ENCODE peak calls at places on chromosome 12, in six cellular contexts. J is transverse colon, S is AG10803, N is WERI-Rb-1, C is IMR-90, G is bronchial epithelial cell. W is an unnamed sample.

GRCh38 chr12:51012570-51013236 is 13.5 kb downstream of the SLC11A2 start:
- DNase-seq in J (no peak), S (no peak), N (no peak), C (no peak), G (no peak), W (no peak)

GRCh38 chr12:121626853-121627623 is 708 bp downstream of the ORAI1 start:
- DNase-seq in J (peak), S (peak), N (peak), C (peak), G (peak), W (peak)

GRCh38 chr12:93737457-93738198 is 60.5 kb downstream of the CRADD start:
- DNase-seq in J (no peak), S (no peak), N (no peak), C (no peak), G (no peak), W (no peak)

GRCh38 chr12:111780615-111781014 is 13.9 kb downstream of the ALDH2 start:
- DNase-seq in J (peak), S (no peak), N (no peak), C (no peak), G (peak), W (peak)

GRCh38 chr12:19630536-19630935 is 191.2 kb downstream of the AEBP2 start:
- DNase-seq in J (no peak), S (no peak), N (no peak), C (no peak), G (no peak), W (no peak)

GRCh38 chr12:47249082-47249481 is 169.3 kb upstream of the AMIGO2 start:
- DNase-seq in J (no peak), S (no peak), N (no peak), C (no peak), G (peak), W (no peak)

GRCh38 chr12:96044017-96044985 is 8.9 kb upstream of the LTA4H start:
- DNase-seq in J (no peak), S (peak), N (no peak), C (peak), G (peak), W (no peak)

GRCh38 chr12:64801381-64801780 is 23.1 kb upstream of the TBC1D30 start:
- DNase-seq in J (no peak), S (no peak), N (no peak), C (no peak), G (no peak), W (no peak)

GRCh38 chr12:75908961-75909699 is 122.4 kb downstream of the PHLDA1 start:
- DNase-seq in J (peak), S (peak), N (no peak), C (peak), G (peak), W (peak)

GRCh38 chr12:104457746-104458644 is 1.2 kb downstream of the CHST11 start:
- DNase-seq in J (peak), S (peak), N (no peak), C (no peak), G (peak), W (no peak)

GRCh38 chr12:54036620-54037359 is 3.9 kb downstream of the HOXC5 start:
- DNase-seq in J (no peak), S (peak), N (peak), C (no peak), G (peak), W (no peak)

GRCh38 chr12:112530941-112531340 is 112.2 kb downstream of the PTPN11 start:
- DNase-seq in J (no peak), S (no peak), N (no peak), C (no peak), G (no peak), W (no peak)

GRCh38 chr12:46970636-46971035 is 108.8 kb upstream of the PCED1B start:
- DNase-seq in J (no peak), S (no peak), N (no peak), C (no peak), G (no peak), W (no peak)

GRCh38 chr12:86186449-86186848 is 69.7 kb downstream of the MGAT4C start:
- DNase-seq in J (no peak), S (no peak), N (no peak), C (peak), G (peak), W (no peak)

GRCh38 chr12:130202201-130202600 is 39.9 kb downstream of the FZD10 start:
- DNase-seq in J (no peak), S (no peak), N (no peak), C (no peak), G (no peak), W (no peak)

GRCh38 chr12:115412821-115413220 is 728.8 kb upstream of the TBX3 start:
- DNase-seq in J (no peak), S (no peak), N (no peak), C (peak), G (no peak), W (no peak)

GRCh38 chr12:94801736-94802135 is 151.4 kb upstream of the TMCC3 start:
- DNase-seq in J (no peak), S (no peak), N (no peak), C (no peak), G (no peak), W (no peak)

GRCh38 chr12:47729233-47729632 is 3.9 kb upstream of the ENDOU start:
- DNase-seq in J (no peak), S (peak), N (no peak), C (peak), G (no peak), W (no peak)

GRCh38 chr12:9134981-9135628 is 19.4 kb upstream of the A2M start:
- DNase-seq in J (no peak), S (no peak), N (no peak), C (peak), G (peak), W (no peak)

GRCh38 chr12:116590561-116590960 is 31.4 kb downstream of the MAP1LC3B2 start:
- DNase-seq in J (no peak), S (no peak), N (no peak), C (no peak), G (no peak), W (no peak)

GRCh38 chr12:89529738-89530137 is 3.9 kb upstream of the POC1B start:
- DNase-seq in J (no peak), S (peak), N (no peak), C (peak), G (peak), W (no peak)

GRCh38 chr12:56808954-56809353 is 45.8 kb downstream of the HSD17B6 start:
- DNase-seq in J (no peak), S (no peak), N (no peak), C (no peak), G (peak), W (no peak)

GRCh38 chr12:49872381-49872780 is 29.5 kb upstream of the BCDIN3D start:
- DNase-seq in J (no peak), S (no peak), N (no peak), C (no peak), G (no peak), W (no peak)

GRCh38 chr12:85310456-85311076 is 30.5 kb downstream of the ALX1 start:
- DNase-seq in J (no peak), S (peak), N (no peak), C (peak), G (peak), W (no peak)

GRCh38 chr12:98465950-98466349 is 49.4 kb upstream of the TMPO start:
- DNase-seq in J (no peak), S (no peak), N (no peak), C (no peak), G (peak), W (no peak)

GRCh38 chr12:8031872-8032241 is 659 bp upstream of the FOXJ2 start:
- DNase-seq in J (no peak), S (peak), N (no peak), C (no peak), G (no peak), W (no peak)

GRCh38 chr12:132788375-132789098 is 26.9 kb upstream of the ANKLE2 start:
- DNase-seq in J (no peak), S (no peak), N (no peak), C (no peak), G (no peak), W (no peak)

GRCh38 chr12:111436266-111436665 is 30.5 kb downstream of the SH2B3 start:
- DNase-seq in J (no peak), S (no peak), N (no peak), C (no peak), G (no peak), W (no peak)

GRCh38 chr12:101828463-101829196 is 2.1 kb downstream of the GNPTAB start:
- DNase-seq in J (no peak), S (no peak), N (no peak), C (no peak), G (no peak), W (no peak)

GRCh38 chr12:15334225-15334624 is 11.9 kb downstream of the PTPRO start:
- DNase-seq in J (no peak), S (no peak), N (no peak), C (no peak), G (peak), W (no peak)

GRCh38 chr12:68364893-68365725 is 32.9 kb upstream of the MDM1 start:
- DNase-seq in J (peak), S (peak), N (no peak), C (peak), G (peak), W (peak)
- TF ChIP-seq CTCF in J (no peak), S (no peak), N (no peak), C (no peak), G (no peak), W (no peak)

DNA sequence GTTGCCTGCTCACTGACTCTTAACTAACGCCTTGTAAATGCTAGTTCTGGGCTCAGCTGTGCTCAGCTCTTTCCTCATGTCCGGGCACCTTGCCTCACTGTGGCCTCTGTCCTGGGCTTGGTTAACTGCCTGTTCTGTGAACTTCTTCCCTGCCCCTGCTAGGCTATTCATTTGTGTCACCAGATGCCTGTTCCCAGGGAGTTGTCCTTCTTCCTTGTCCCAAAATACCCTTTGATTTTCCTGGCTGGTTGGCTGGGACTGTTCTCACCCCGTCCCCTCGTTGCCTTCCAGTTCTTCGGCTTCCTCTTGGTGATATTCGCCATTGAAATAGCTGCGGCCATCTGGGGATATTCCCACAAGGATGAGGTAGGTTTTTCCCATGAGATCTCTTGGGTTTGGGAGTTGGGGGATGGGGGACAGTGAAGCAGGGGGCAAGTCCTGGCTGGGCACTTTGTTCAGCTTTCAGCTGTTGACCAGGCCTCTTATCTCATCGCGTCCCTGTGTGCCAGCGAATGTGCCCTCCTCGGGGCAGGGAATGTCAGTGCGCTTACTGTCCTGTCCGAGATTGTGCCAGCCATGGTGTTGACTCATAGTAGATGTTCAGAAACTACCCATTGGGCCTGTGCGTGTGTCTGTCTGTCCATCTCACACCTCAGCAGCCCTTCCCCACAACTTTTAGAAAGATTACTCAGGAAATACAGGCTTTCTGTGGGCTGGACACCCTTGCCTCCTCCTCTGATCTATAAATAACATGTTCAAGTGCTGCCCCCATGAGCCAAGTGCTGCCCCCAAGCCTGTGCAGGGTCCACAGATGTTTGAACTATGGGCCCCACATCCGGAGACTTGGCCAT is 33.1 kb downstream of the CD9 start:
- DNase-seq in J (peak), S (no peak), N (no peak), C (no peak), G (no peak), W (no peak)
- TF ChIP-seq CTCF in J (no peak), S (no peak), N (no peak), C (no peak), G (no peak), W (no peak)

GRCh38 chr12:65858831-65859230 is 34.5 kb downstream of the HMGA2 start:
- DNase-seq in J (no peak), S (peak), N (no peak), C (peak), G (peak), W (no peak)

GRCh38 chr12:65857875-65858274 is 33.6 kb downstream of the HMGA2 start:
- DNase-seq in J (no peak), S (no peak), N (no peak), C (no peak), G (no peak), W (no peak)

GRCh38 chr12:65859519-65859918 is 35.2 kb downstream of the HMGA2 start:
- DNase-seq in J (no peak), S (no peak), N (no peak), C (peak), G (no peak), W (no peak)

GRCh38 chr12:65856521-65856920 is 32.2 kb downstream of the HMGA2 start:
- DNase-seq in J (no peak), S (no peak), N (no peak), C (no peak), G (no peak), W (no peak)

GRCh38 chr12:65860584-65860983 is 36.3 kb downstream of the HMGA2 start:
- DNase-seq in J (no peak), S (no peak), N (no peak), C (no peak), G (no peak), W (no peak)
- TF ChIP-seq CTCF in J (no peak), S (no peak), N (no peak), C (no peak), G (no peak), W (no peak)

DNA sequence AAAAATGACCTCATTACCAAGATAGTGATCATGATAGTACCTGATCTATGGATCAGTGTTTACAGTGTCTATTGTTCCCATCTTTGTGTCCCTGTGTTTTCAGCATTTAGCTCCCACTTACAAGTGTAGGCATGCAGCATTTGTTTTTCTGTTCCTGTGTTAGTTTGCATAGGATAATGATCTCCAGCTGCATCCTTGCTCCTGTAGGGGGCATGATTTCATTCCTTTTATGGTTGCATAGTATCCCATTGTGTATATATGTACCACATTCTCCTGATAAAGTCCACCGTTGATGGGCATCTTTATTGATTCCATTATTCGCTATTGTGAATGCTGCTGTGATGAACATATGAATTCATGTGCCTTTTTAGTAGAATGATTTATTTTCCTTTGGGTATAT is 215.4 kb upstream of the NAV3 start:
- DNase-seq in J (no peak), S (no peak), N (peak), C (no peak), G (peak), W (no peak)
- TF ChIP-seq CTCF in J (no peak), S (peak), N (peak), C (peak), G (peak), W (no peak)

GRCh38 chr12:13204428-13204827 is 7.9 kb downstream of the EMP1 start:
- DNase-seq in J (no peak), S (no peak), N (no peak), C (peak), G (no peak), W (no peak)

GRCh38 chr12:13200841-13201240 is 4.3 kb downstream of the EMP1 start:
- DNase-seq in J (no peak), S (no peak), N (no peak), C (no peak), G (no peak), W (no peak)

GRCh38 chr12:13205809-13206559 is 9.5 kb downstream of the EMP1 start:
- DNase-seq in J (no peak), S (peak), N (no peak), C (peak), G (peak), W (no peak)

GRCh38 chr12:13206560-13206897 is 10.0 kb downstream of the EMP1 start:
- DNase-seq in J (no peak), S (no peak), N (no peak), C (no peak), G (no peak), W (no peak)

GRCh38 chr12:13203028-13203922 is 6.7 kb downstream of the EMP1 start:
- DNase-seq in J (peak), S (peak), N (peak), C (no peak), G (no peak), W (no peak)
- TF ChIP-seq CTCF in J (no peak), S (peak), N (peak), C (peak), G (peak), W (no peak)

DNA sequence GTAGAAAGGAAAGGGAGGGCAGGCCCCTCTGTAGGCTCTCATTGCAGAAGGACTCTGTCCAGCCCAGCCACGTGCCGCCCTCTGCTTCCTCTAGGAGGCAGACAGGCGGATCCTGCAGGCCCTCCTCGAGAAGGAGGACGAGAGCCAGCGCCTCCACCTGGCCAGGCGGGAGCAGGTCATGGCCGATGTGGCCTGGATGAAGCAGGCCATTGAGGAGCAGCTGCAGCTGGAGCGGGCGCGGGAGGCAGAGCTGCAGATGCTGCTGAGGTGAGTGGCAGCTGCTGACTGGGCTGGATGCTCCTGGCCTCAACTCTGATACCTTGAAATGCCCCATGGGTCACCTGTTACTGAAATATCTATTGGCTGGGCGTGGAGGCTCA is 10.9 kb downstream of the TCHP start:
- DNase-seq in J (no peak), S (peak), N (peak), C (peak), G (peak), W (no peak)
- TF ChIP-seq CTCF in J (no peak), S (peak), N (peak), C (peak), G (peak), W (no peak)

DNA sequence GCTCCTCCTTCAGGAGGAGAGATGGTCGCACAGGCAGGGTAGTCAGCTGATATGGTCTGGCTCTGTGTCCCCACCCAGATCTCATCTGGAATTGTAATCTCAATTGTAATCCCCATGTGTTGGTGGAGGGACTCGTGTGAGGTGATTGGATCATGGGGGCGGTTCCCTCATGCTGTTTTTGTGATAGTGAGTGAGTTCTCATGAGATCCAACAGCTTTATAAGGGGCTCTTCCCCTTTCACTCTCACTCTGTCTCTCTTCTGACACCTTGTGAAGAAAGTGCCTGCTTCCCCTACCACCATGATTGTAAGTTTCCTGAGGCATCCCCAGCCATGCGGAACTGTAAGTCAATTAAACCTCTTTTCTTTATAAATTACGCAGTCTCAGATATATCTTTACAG is 218.9 kb upstream of the TMTC1 start:
- DNase-seq in J (no peak), S (no peak), N (peak), C (no peak), G (no peak), W (no peak)
- TF ChIP-seq CTCF in J (no peak), S (no peak), N (peak), C (no peak), G (no peak), W (no peak)

GRCh38 chr12:12704593-12705230 is 8.7 kb upstream of the GPR19 start:
- DNase-seq in J (peak), S (peak), N (peak), C (peak), G (peak), W (no peak)
- TF ChIP-seq CTCF in J (peak), S (peak), N (peak), C (peak), G (peak), W (peak)

DNA sequence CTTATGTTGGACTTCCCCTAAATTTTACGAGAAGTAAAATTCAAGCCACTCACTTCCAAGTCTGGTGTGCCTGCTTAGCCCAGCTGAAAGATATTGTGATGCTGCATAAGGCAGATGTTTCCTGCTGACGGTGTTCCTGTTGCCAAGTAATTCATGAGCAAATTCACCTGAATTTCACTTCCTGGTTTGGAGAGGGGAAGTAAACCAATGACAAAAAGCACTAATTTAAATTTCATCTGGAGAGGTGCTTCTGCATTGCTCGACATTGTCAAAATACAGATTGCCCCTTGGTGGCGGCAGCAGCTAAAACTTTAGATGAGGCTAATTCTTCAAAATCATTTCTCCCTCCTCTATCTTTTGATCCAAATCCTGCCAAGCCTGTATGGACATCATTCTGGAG is 281.1 kb downstream of the AACS start:
- DNase-seq in J (no peak), S (no peak), N (no peak), C (no peak), G (no peak), W (no peak)
- TF ChIP-seq CTCF in J (no peak), S (no peak), N (no peak), C (no peak), G (no peak), W (no peak)

DNA sequence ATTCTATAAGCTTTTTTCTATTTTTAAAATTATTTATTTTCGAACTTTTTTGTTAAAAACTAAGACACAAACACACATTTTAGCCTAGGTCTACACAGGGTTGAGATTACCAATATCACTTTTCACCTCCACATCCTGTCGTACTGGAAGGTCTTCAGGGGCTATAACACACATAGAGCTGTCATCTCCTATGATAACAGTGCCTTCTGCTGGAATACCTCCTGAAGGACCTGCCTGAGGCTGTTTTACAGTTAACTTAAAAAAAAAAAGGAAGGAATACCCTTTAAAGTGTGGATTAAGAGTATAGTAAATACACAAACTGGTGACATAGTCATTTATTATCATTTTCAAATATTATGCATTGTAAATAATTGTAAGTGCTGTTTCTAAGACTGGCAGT is 43.0 kb downstream of the RASSF8 start:
- DNase-seq in J (no peak), S (no peak), N (no peak), C (no peak), G (no peak), W (no peak)
- TF ChIP-seq CTCF in J (no peak), S (no peak), N (peak), C (peak), G (no peak), W (no peak)